ENCODE peak calls at places on chromosome 15, in four cellular contexts. V is cardiac muscle cell; X is stimulated activated CD4-positive, alpha-beta T cell treated with anti-CD3 and anti-CD28 coated beads, TNF-alpha, amount 100 ng/mL, for 1 hour; W is AG20443. H is an unnamed sample.

GRCh38 chr15:82135645-82136044 is 89.8 kb upstream of the MEX3B start:
- DNase-seq in W (no peak), X (no peak), V (no peak), H (no peak)

GRCh38 chr15:48250640-48251076 is 44.6 kb downstream of the SLC12A1 start:
- DNase-seq in V (peak), W (peak), X (no peak), H (peak)

GRCh38 chr15:62165029-62165792 is at the start of gene C2CD4B:
- DNase-seq in W (no peak), X (no peak), V (peak), H (peak)

GRCh38 chr15:63973212-63974009 is 72.9 kb downstream of the DAPK2 start:
- DNase-seq in X (no peak), W (peak), V (no peak), H (no peak)

GRCh38 chr15:27847775-27848710 is 251.1 kb downstream of the OCA2 start:
- DNase-seq in X (no peak), V (no peak), W (no peak), H (no peak)

GRCh38 chr15:98286831-98287230 is 326.3 kb downstream of the ARRDC4 start:
- DNase-seq in X (no peak), W (peak), V (no peak), H (no peak)

GRCh38 chr15:67120839-67121540 is 55.6 kb downstream of the SMAD3 start:
- DNase-seq in X (peak), V (no peak), W (peak), H (peak)

GRCh38 chr15:96416934-96417759 is 86.6 kb downstream of the NR2F2 start:
- DNase-seq in X (no peak), V (peak), W (peak), H (no peak)